ENCODE peak calls at places on chromosomes 12 and 14, in eight cellular contexts. P, W, L, T, E, I, R and F are unnamed samples.

GRCh38 chr12:1318327-1319031 is 275.9 kb downstream of the FBXL14 start:
- DNase-seq in E (no peak), R (peak), P (peak), L (peak), W (peak), T (no peak), I (peak), F (peak)

GRCh38 chr12:66623455-66623854 is 55.4 kb downstream of the GRIP1 start:
- DNase-seq in R (no peak), W (no peak), E (no peak), I (no peak), L (peak), T (no peak), P (no peak), F (no peak)

GRCh38 chr12:22543246-22544037 is 900 bp downstream of the C2CD5 start:
- DNase-seq in R (peak), L (peak), T (no peak), P (no peak), I (peak), E (peak), W (peak), F (no peak)

GRCh38 chr12:62725781-62726180 is 209.2 kb downstream of the PPM1H start:
- DNase-seq in P (no peak), E (no peak), T (no peak), W (no peak), R (no peak), I (no peak), L (no peak), F (no peak)

GRCh38 chr14:60315591-60315990 is 66.6 kb downstream of the PPM1A start:
- DNase-seq in L (no peak), T (no peak), I (no peak), W (no peak), P (no peak), R (no peak), E (no peak), F (no peak)

GRCh38 chr14:61140271-61140670 is 140.9 kb downstream of the TMEM30B start:
- DNase-seq in L (peak), W (no peak), R (no peak), I (no peak), P (no peak), E (no peak), T (no peak), F (no peak)

GRCh38 chr12:86772688-86773087 is 516.5 kb upstream of the MGAT4C start:
- DNase-seq in E (no peak), R (peak), L (peak), I (no peak), T (peak), P (no peak), W (no peak), F (no peak)

GRCh38 chr14:105139212-105139825 is 29.3 kb downstream of the JAG2 start:
- DNase-seq in P (no peak), I (no peak), R (no peak), W (no peak), T (no peak), E (no peak), L (no peak), F (no peak)

GRCh38 chr14:96145116-96145864 is 59.3 kb upstream of the BDKRB2 start:
- DNase-seq in T (no peak), L (peak), P (no peak), R (peak), W (no peak), E (no peak), I (no peak), F (no peak)

GRCh38 chr14:84965279-84965678 is 564.7 kb upstream of the FLRT2 start:
- DNase-seq in R (no peak), L (no peak), W (no peak), P (no peak), T (no peak), I (no peak), E (no peak), F (no peak)

GRCh38 chr12:39272934-39273770 is 169.8 kb downstream of the KIF21A start:
- DNase-seq in I (no peak), W (peak), P (peak), R (peak), T (peak), E (peak), L (peak), F (peak)

GRCh38 chr12:46401703-46402102 is 29.1 kb upstream of the SLC38A2 start:
- DNase-seq in W (peak), P (no peak), I (peak), E (peak), R (peak), T (no peak), L (peak), F (no peak)

GRCh38 chr14:27145170-27145569 is 547.3 kb upstream of the NOVA1 start:
- DNase-seq in W (no peak), E (no peak), P (no peak), I (no peak), T (no peak), R (no peak), L (no peak), F (no peak)

GRCh38 chr12:52835271-52836041 is 1.3 kb upstream of the KRT79 start:
- DNase-seq in I (no peak), W (no peak), R (no peak), T (no peak), L (peak), P (no peak), E (no peak), F (no peak)

GRCh38 chr12:52821826-52822660 is 8.1 kb upstream of the KRT4 start:
- DNase-seq in T (no peak), W (no peak), P (no peak), R (no peak), E (peak), L (peak), I (no peak), F (no peak)

GRCh38 chr14:32657081-32657480 is 281.6 kb upstream of the NPAS3 start:
- DNase-seq in I (no peak), E (peak), T (no peak), W (no peak), R (peak), P (no peak), L (peak), F (no peak)

GRCh38 chr12:520119-520518 is 60.4 kb downstream of the B4GALNT3 start:
- DNase-seq in R (no peak), I (no peak), T (no peak), P (no peak), E (no peak), L (no peak), W (no peak), F (no peak)

GRCh38 chr14:77067632-77068514 is 30.2 kb upstream of the CIPC start:
- DNase-seq in E (peak), W (peak), I (peak), T (no peak), R (peak), L (peak), P (no peak), F (no peak)

GRCh38 chr12:87779858-87780498 is 249.2 kb downstream of the C12orf50 start:
- DNase-seq in T (no peak), R (no peak), W (peak), I (peak), L (no peak), P (no peak), E (no peak), F (no peak)

DNA sequence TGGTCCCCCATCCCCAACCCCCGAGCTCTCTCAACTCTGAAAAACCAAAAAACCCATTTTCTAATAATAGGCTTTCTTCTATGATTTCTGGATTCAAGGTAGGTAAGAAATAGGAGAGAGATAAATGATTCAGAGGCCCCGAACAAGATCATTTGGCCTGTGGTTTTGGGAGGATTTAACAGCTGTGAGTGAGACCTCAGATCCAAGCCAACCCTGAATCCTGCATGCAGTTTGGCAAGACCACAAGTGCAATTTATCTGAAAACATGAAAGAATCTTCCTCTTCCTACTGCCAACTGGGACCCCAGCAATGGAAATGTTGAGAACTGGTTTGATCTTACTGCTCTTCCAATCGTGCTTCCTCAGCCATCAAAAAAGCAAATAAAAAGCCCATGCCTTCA is 519.7 kb upstream of the TBX3 start:
- DNase-seq in P (no peak), E (no peak), T (no peak), I (no peak), L (peak), R (peak), W (no peak), F (no peak)
- H3K4me3 ChIP-seq in P (no peak), E (no peak), T (no peak), I (no peak), L (no peak), R (no peak), W (no peak), F (no peak)

DNA sequence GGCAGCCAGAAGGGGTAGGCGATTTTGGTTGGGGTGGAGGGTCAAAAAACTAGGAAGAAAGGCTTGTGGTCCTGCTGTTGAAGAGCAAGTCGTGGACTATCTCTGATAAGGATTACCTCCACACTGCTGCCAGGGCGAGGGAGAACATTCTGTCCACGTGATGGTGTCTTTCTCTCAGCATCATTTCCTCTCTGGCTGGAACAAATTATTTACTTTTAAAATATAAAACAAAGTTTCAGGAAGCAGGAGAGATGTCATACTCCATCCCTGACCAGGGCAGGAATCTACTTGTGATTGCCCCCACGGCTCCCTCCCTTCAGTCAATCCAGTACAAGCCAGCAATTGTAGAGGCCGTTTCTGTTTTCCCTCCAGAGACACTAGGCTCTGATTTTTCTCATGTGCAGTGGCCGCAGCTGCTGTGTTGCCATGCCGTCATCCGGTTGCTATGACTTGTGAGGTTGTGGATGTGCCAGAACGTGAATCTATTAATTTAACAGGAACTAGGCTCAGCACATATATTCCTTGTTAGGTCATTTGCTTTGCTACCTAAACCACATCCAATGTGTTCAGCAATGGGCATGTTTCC is 61.5 kb upstream of the PTGR2 start:
- DNase-seq in W (peak), L (peak), E (peak), R (peak), P (no peak), I (no peak), T (peak), F (no peak)
- H3K4me3 ChIP-seq in W (no peak), L (peak), E (no peak), R (no peak), P (no peak), I (no peak), T (no peak), F (no peak)

DNA sequence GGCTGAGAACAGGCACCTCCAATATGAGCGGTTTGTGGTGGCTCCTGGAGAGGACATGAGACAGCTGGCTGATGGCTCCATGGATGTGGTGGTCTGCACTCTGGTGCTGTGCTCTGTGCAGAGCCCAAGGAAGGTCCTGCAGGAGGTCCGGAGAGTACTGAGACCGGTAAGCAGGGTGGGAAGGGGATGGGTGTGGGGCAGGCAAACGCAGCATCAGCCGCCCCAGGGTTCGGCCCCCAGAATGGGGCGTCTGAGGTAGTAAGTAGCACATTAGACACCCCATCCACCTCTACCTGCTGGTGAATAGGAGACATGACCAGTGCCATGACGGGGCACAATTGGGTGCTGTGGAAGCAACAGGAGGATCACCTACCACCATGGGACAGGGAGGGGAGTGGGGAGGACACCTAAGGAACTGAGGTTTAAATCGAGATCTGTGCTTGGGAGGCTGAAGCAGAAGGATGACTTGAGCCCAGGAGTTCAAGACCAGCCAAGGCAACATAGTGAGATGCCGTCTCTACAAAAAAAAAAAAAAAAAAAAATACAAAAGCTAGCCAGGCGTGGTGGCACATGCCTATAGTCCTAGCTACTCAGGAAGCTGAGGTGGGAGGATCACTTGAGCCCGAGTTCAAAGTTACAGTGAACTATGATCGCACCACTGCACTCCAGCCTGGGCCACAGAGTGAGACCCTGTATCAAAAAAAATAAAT is 25.5 kb downstream of the ITGA7 start:
- DNase-seq in L (no peak), R (no peak), I (no peak), T (no peak), P (no peak), W (no peak), E (no peak), F (no peak)
- H3K4me3 ChIP-seq in L (no peak), R (no peak), I (peak), T (peak), P (no peak), W (no peak), E (peak), F (peak)

GRCh38 chr14:67623114-67623513 is 3.4 kb downstream of the ARG2 start:
- DNase-seq in R (no peak), L (peak), E (no peak), P (no peak), T (no peak), I (no peak), W (no peak), F (peak)
- H3K4me3 ChIP-seq in R (no peak), L (peak), E (no peak), P (no peak), T (no peak), I (no peak), W (no peak), F (peak)

GRCh38 chr14:25049127-25049558 is 804 bp downstream of the STXBP6 start:
- DNase-seq in P (no peak), T (no peak), L (peak), R (peak), I (peak), E (peak), W (no peak), F (no peak)
- H3K4me3 ChIP-seq in P (peak), T (peak), L (peak), R (peak), I (peak), E (peak), W (peak), F (no peak)

DNA sequence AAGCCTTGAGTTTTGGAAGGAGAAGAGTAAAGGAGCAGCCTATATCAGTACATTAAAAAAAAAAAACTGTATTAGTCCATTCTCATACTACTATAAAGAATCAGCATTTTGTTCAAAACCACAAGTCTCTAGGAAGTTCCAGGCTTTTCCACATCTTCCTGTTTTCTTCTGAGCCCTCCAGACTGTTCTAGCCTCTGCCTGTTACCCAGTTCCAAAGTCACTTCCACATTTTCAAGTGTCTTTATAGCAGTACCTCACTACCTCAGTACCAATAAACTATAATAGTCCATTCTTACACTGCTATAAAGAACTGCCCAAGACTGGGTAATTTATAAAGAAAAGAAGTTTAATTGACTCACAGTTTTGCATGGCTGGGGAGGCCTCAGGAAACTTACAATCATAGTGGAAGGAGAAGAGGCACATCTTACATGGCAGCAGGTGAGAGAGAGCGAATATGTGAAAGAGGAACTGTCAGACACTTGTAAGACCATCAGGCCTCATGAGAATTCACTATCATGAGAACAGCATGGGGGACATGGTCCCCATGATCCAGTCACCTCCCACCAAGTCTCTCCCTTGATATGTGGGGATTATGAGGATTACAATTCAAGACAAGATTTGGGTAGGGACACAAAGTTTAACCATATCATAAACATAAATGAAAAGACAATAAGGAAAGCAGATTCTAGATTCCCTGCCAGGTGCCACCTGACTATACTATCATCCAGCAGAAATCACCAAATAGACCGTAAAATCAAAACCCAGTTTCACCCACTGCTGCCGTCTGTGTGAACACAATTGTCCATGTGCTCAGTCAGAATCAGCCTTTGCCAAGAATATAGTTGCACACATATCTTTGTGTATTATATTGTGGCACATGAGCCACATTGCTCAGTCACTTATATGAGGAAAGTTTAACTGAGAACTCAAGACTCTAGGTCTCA is 27.8 kb downstream of the TOGARAM1 start:
- DNase-seq in P (no peak), W (no peak), E (no peak), T (no peak), L (no peak), I (no peak), R (no peak), F (no peak)
- H3K4me3 ChIP-seq in P (no peak), W (no peak), E (no peak), T (no peak), L (no peak), I (no peak), R (no peak), F (no peak)

DNA sequence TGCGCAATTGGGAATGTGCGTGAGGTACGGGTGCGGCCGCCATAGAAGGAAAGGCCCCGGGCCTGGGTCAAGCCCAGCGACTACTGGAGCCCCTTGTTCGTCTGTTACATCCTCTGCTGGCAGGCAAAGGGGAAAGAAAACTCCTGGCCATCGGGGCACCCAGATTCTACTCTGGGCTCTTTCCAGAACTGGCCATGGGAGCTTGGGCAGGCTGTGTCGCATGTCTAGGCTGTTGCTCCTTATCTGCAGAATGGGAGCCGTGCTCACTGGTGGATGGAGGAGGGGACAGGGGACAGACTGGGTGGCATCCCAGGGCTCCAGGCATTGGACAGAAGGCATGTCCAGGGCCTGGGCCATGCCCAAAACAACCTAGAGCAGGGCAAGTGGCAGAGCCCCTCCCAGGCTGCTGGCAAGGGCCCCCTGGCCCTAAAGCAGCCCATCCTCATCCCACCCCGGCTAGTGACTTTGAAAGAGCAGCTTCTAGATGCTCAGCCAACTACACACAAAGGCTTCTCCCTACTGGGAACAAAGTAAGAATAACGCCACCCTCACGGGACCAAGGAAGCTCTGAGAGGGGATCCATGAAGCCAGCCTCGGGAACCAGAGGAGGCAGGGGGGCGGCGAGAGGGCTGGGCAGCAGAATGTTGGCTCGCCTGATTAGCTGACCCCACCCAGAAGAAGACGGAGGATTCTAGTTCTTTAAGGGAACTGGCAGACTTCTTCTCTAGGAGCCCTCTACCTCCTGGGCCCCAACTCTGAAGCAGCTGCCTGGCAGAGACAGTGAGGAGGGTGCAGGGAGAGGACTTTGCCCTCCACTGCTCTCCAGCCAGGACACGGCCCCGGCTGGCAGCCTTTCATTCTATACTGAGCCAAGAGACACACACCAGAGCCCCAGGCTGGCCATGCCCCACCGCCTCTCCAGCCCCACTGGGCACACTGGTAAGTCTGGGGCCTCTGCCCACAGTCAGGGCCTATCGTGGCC is 96.8 kb downstream of the SINHCAF start:
- DNase-seq in T (no peak), E (peak), L (no peak), R (no peak), W (no peak), I (peak), P (no peak), F (no peak)
- H3K4me3 ChIP-seq in T (no peak), E (no peak), L (no peak), R (no peak), W (no peak), I (no peak), P (no peak), F (no peak)

GRCh38 chr12:27824126-27824842 is 44.2 kb upstream of the MANSC4 start:
- DNase-seq in W (no peak), E (no peak), P (no peak), I (no peak), T (no peak), L (no peak), R (no peak), F (no peak)
- H3K4me3 ChIP-seq in W (no peak), E (no peak), P (no peak), I (no peak), T (no peak), L (no peak), R (no peak), F (no peak)